ENCODE peak calls at places on chromosome 4, in nine cellular contexts. One of them, this sample, is unnamed.

GRCh38 chr4:151745727-151746231 is 15.0 kb downstream of the GATB start:
- DNase-seq in K562: peak; percentile 56
- DNase-seq in right lobe of liver: no peak
- DNase-seq in sigmoid colon: no peak
- DNase-seq in body of pancreas: no peak
- DNase-seq in GM12892: no peak
- DNase-seq in adrenal gland: no peak
- DNase-seq in stomach: no peak
- DNase-seq in breast epithelium: no peak
- DNase-seq in this sample: no peak

GRCh38 chr4:82240410-82240809 is 133.4 kb downstream of the HNRNPD start:
- DNase-seq in right lobe of liver: no peak
- DNase-seq in breast epithelium: no peak
- DNase-seq in body of pancreas: no peak
- DNase-seq in adrenal gland: no peak
- DNase-seq in sigmoid colon: no peak
- DNase-seq in K562: no peak
- DNase-seq in GM12892: no peak
- DNase-seq in stomach: no peak
- DNase-seq in this sample: no peak

GRCh38 chr4:119284876-119285611 is 36.9 kb downstream of the FABP2 start:
- DNase-seq in right lobe of liver: no peak
- DNase-seq in breast epithelium: no peak
- DNase-seq in GM12892: no peak
- DNase-seq in adrenal gland: no peak
- DNase-seq in sigmoid colon: no peak
- DNase-seq in body of pancreas: no peak
- DNase-seq in stomach: no peak
- DNase-seq in K562: no peak
- DNase-seq in this sample: no peak

GRCh38 chr4:98908703-98909262 is 20.1 kb downstream of the EIF4E start:
- DNase-seq in right lobe of liver: no peak
- DNase-seq in breast epithelium: no peak
- DNase-seq in sigmoid colon: no peak
- DNase-seq in GM12892: no peak
- DNase-seq in K562: no peak
- DNase-seq in stomach: no peak
- DNase-seq in body of pancreas: no peak
- DNase-seq in adrenal gland: no peak
- DNase-seq in this sample: no peak

GRCh38 chr4:118772149-118773081 is 63.5 kb downstream of the SEC24D start:
- DNase-seq in body of pancreas: no peak
- DNase-seq in right lobe of liver: no peak
- DNase-seq in stomach: no peak
- DNase-seq in GM12892: no peak
- DNase-seq in adrenal gland: no peak
- DNase-seq in sigmoid colon: no peak
- DNase-seq in K562: peak; percentile 44
- DNase-seq in breast epithelium: no peak
- DNase-seq in this sample: no peak

GRCh38 chr4:93731448-93731847 is 97.1 kb upstream of the ATOH1 start:
- DNase-seq in GM12892: no peak
- DNase-seq in sigmoid colon: no peak
- DNase-seq in K562: no peak
- DNase-seq in stomach: no peak
- DNase-seq in breast epithelium: peak; percentile 58
- DNase-seq in adrenal gland: peak; percentile 30
- DNase-seq in right lobe of liver: no peak
- DNase-seq in body of pancreas: no peak
- DNase-seq in this sample: no peak

GRCh38 chr4:107743532-107743931 is 23.5 kb upstream of the PAPSS1 start:
- DNase-seq in right lobe of liver: no peak
- DNase-seq in sigmoid colon: no peak
- DNase-seq in breast epithelium: no peak
- DNase-seq in stomach: no peak
- DNase-seq in adrenal gland: no peak
- DNase-seq in body of pancreas: no peak
- DNase-seq in GM12892: no peak
- DNase-seq in K562: peak; percentile 24
- DNase-seq in this sample: no peak

GRCh38 chr4:128393111-128393704 is 105.6 kb upstream of the PGRMC2 start:
- DNase-seq in stomach: no peak
- DNase-seq in breast epithelium: no peak
- DNase-seq in right lobe of liver: no peak
- DNase-seq in body of pancreas: no peak
- DNase-seq in K562: no peak
- DNase-seq in GM12892: no peak
- DNase-seq in adrenal gland: no peak
- DNase-seq in sigmoid colon: no peak
- DNase-seq in this sample: no peak

GRCh38 chr4:171846232-171846631 is 33.0 kb downstream of the GALNTL6 start:
- DNase-seq in GM12892: no peak
- DNase-seq in adrenal gland: peak; percentile 56
- DNase-seq in breast epithelium: no peak
- DNase-seq in body of pancreas: peak; percentile 41
- DNase-seq in K562: peak; percentile 25
- DNase-seq in right lobe of liver: peak; percentile 24
- DNase-seq in stomach: peak; percentile 26
- DNase-seq in sigmoid colon: no peak
- DNase-seq in this sample: no peak

GRCh38 chr4:124334119-124334518 is 378.4 kb downstream of the ANKRD50 start:
- DNase-seq in right lobe of liver: no peak
- DNase-seq in body of pancreas: peak; percentile 40
- DNase-seq in sigmoid colon: no peak
- DNase-seq in stomach: no peak
- DNase-seq in adrenal gland: peak; percentile 51
- DNase-seq in breast epithelium: no peak
- DNase-seq in K562: peak; percentile 11
- DNase-seq in GM12892: no peak
- DNase-seq in this sample: peak; percentile 14

GRCh38 chr4:147786531-147786930 is 54.6 kb downstream of the ARHGAP10 start:
- DNase-seq in stomach: no peak
- DNase-seq in body of pancreas: no peak
- DNase-seq in sigmoid colon: no peak
- DNase-seq in K562: no peak
- DNase-seq in right lobe of liver: no peak
- DNase-seq in adrenal gland: no peak
- DNase-seq in GM12892: no peak
- DNase-seq in breast epithelium: no peak
- DNase-seq in this sample: no peak

DNA sequence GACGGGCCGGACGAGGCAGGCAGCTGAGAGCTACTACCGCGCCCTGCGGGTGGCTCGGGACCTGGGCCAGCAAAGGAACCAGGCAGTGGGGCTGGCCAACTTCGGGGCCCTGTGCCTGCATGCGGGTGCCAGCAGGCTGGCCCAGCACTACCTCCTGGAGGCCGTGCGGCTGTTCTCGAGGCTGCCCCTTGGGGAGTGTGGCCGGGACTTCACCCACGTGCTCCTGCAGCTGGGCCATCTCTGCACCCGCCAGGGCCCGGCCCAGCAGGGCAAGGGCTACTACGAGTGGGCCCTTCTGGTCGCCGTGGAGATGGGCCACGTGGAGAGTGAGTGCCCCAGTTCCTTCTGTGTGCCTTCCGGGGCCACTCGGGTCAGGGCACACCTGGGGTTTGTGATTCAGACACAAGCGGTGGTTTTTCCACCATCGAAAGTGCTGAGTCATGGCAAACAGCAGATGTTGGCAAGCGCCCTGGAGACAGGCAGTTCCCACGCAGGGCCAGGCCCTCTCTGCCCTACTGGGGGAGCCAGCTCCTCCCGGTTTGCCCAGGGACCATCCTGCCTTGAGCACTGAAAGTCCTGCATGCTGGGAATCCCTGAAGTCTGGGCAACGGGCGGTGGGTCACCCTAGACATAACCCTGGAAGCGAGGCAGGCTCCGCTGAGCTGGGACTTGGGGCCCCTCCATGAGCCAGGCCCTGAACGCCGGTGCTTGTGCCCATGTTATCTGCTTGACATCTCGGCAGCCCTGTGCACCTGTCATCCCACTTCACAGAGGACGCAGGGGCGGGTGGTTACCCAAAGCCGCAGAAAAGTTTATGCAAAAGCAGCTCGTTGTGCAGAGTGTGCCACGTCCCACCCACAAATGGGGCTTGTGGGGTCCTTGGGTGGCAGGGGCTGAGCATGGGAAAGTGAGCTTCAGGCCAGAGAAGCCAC is 29.5 kb downstream of the SH3TC1 start:
- DNase-seq in body of pancreas: peak; percentile 87
- DNase-seq in breast epithelium: peak; percentile 73
- DNase-seq in GM12892: peak; percentile 74
- DNase-seq in adrenal gland: peak; percentile 79
- DNase-seq in right lobe of liver: peak; percentile 88
- DNase-seq in sigmoid colon: peak; percentile 86
- DNase-seq in stomach: peak; percentile 94
- DNase-seq in K562: peak; percentile 35
- DNase-seq in this sample: peak; percentile 72
- TF ChIP-seq POLR2A in body of pancreas: no peak
- TF ChIP-seq POLR2A in breast epithelium: no peak
- TF ChIP-seq POLR2A in GM12892: no peak
- TF ChIP-seq POLR2A in adrenal gland: no peak
- TF ChIP-seq POLR2A in right lobe of liver: peak; percentile 10
- TF ChIP-seq POLR2A in sigmoid colon: no peak
- TF ChIP-seq POLR2A in stomach: no peak
- TF ChIP-seq POLR2A in K562: no peak
- TF ChIP-seq POLR2A in this sample: no peak

GRCh38 chr4:25421819-25422511 is 44.9 kb downstream of the ANAPC4 start:
- DNase-seq in stomach: no peak
- DNase-seq in breast epithelium: no peak
- DNase-seq in right lobe of liver: no peak
- DNase-seq in GM12892: no peak
- DNase-seq in sigmoid colon: no peak
- DNase-seq in K562: no peak
- DNase-seq in body of pancreas: no peak
- DNase-seq in adrenal gland: no peak
- DNase-seq in this sample: no peak

GRCh38 chr4:25413261-25413660 is 36.2 kb downstream of the ANAPC4 start:
- DNase-seq in body of pancreas: no peak
- DNase-seq in right lobe of liver: no peak
- DNase-seq in sigmoid colon: no peak
- DNase-seq in GM12892: no peak
- DNase-seq in breast epithelium: no peak
- DNase-seq in K562: no peak
- DNase-seq in stomach: no peak
- DNase-seq in adrenal gland: no peak
- DNase-seq in this sample: no peak

DNA sequence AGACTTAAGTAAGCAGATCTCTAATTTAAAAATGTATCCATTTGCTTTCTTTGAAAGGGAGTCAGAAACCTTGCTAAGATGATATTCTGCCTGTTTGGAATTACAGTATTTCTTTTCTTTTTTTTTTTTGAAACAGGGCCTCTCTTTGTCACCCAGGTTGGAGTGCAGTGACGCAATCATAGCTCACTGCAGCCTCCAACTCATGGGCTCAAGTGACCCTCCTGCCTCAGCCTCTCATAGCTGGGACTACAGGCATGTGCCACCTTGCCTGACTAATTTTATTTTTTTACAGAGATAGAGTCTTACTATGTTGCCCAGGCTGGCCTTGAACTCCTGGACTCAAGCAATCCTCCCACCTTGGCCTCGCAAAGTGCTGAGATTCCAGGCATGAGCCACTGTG is 40.0 kb downstream of the ANAPC4 start:
- DNase-seq in body of pancreas: no peak
- DNase-seq in K562: no peak
- DNase-seq in adrenal gland: no peak
- DNase-seq in right lobe of liver: no peak
- DNase-seq in sigmoid colon: no peak
- DNase-seq in stomach: no peak
- DNase-seq in GM12892: no peak
- DNase-seq in breast epithelium: no peak
- DNase-seq in this sample: no peak
- TF ChIP-seq POLR2A in body of pancreas: no peak
- TF ChIP-seq POLR2A in K562: no peak
- TF ChIP-seq POLR2A in adrenal gland: no peak
- TF ChIP-seq POLR2A in right lobe of liver: no peak
- TF ChIP-seq POLR2A in sigmoid colon: no peak
- TF ChIP-seq POLR2A in stomach: no peak
- TF ChIP-seq POLR2A in GM12892: no peak
- TF ChIP-seq POLR2A in breast epithelium: no peak
- TF ChIP-seq POLR2A in this sample: no peak

DNA sequence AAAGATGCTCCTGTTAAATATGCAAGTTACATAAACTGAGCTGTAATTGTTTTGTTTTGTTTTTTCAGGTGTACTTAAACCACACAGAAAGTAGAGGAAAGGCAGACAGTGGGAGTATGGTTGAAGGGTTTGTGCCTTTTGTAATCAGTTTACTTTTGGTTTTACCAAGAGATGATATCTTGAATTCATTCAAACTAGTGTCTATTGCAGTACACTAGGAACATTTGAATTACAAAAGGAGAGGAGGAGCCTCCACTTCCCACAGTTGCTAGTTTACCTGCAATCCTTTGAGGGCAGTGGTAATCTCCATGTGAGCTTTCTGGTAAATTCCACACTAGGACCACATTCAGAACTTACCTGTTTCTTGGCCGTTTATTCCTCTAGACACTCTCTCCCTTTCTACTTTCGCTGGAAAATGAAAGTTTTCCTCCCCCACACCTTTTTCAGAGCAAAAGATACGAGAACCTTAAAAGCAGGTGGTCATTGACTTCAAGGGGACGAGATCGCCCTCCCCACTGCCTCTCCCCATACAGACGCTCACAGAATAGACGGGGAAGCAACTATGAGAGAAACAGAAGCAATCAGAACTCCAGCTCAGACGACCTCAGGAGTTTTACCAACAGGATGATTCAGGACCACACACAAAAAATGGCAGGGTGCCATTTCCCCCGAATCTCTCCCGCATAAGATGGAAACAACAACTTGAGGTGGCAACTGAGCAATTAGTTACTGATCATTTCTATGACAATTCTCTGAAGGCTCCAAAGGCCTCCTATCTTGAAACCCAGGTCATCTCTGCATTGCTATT is 3.3 kb downstream of the RBM47 start:
- DNase-seq in adrenal gland: peak; percentile 74
- DNase-seq in GM12892: no peak
- DNase-seq in K562: no peak
- DNase-seq in breast epithelium: no peak
- DNase-seq in sigmoid colon: no peak
- DNase-seq in stomach: no peak
- DNase-seq in right lobe of liver: no peak
- DNase-seq in body of pancreas: no peak
- DNase-seq in this sample: no peak
- TF ChIP-seq POLR2A in adrenal gland: peak; percentile 58
- TF ChIP-seq POLR2A in GM12892: no peak
- TF ChIP-seq POLR2A in K562: no peak
- TF ChIP-seq POLR2A in breast epithelium: no peak
- TF ChIP-seq POLR2A in sigmoid colon: no peak
- TF ChIP-seq POLR2A in stomach: no peak
- TF ChIP-seq POLR2A in right lobe of liver: no peak
- TF ChIP-seq POLR2A in body of pancreas: no peak
- TF ChIP-seq POLR2A in this sample: no peak

DNA sequence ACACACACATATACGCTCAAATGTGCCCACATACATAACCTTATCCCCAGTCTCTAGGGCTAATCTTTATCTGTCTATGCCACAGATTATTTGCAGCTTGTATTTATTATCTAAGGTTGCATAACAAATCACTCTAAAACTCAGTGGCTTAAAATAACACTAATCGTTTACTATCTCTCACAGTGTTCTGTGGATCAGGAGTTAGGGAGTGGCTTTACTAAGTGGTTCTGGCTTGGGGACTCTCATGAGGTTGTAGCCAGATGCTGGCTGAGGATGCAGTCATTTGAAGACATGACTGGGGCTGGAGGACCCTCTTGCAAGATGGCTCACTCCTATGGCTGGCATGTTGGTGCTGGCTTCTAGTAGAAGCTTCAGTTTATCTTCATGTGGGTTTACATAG is 68.5 kb upstream of the LNX1 start:
- DNase-seq in GM12892: no peak
- DNase-seq in breast epithelium: no peak
- DNase-seq in adrenal gland: no peak
- DNase-seq in K562: no peak
- DNase-seq in body of pancreas: no peak
- DNase-seq in right lobe of liver: no peak
- DNase-seq in stomach: no peak
- DNase-seq in sigmoid colon: no peak
- DNase-seq in this sample: no peak
- TF ChIP-seq POLR2A in GM12892: no peak
- TF ChIP-seq POLR2A in breast epithelium: no peak
- TF ChIP-seq POLR2A in adrenal gland: no peak
- TF ChIP-seq POLR2A in K562: no peak
- TF ChIP-seq POLR2A in body of pancreas: no peak
- TF ChIP-seq POLR2A in right lobe of liver: no peak
- TF ChIP-seq POLR2A in stomach: no peak
- TF ChIP-seq POLR2A in sigmoid colon: no peak
- TF ChIP-seq POLR2A in this sample: no peak